ENCODE peak calls at places on chromosomes 2 and 18, in nine cellular contexts. One of them, this sample, is unnamed.

GRCh38 chr2:24885221-24886113 is 34.6 kb downstream of the ADCY3 start:
- DNase-seq in GM12891: no peak
- DNase-seq in vagina: peak
- DNase-seq in SK-N-SH: no peak
- DNase-seq in sigmoid colon: no peak
- DNase-seq in GM23338: no peak
- DNase-seq in breast epithelium: no peak
- DNase-seq in transverse colon: no peak
- DNase-seq in HepG2: no peak
- DNase-seq in this sample: no peak

GRCh38 chr2:196336715-196337617 is 165.6 kb upstream of the STK17B start:
- DNase-seq in HepG2: peak
- DNase-seq in sigmoid colon: no peak
- DNase-seq in GM23338: peak
- DNase-seq in GM12891: no peak
- DNase-seq in transverse colon: peak
- DNase-seq in SK-N-SH: peak
- DNase-seq in vagina: no peak
- DNase-seq in breast epithelium: no peak
- DNase-seq in this sample: no peak

GRCh38 chr2:113760400-113760799 is 4.0 kb upstream of the SLC35F5 start:
- DNase-seq in transverse colon: no peak
- DNase-seq in vagina: no peak
- DNase-seq in breast epithelium: no peak
- DNase-seq in GM23338: no peak
- DNase-seq in sigmoid colon: no peak
- DNase-seq in HepG2: no peak
- DNase-seq in GM12891: no peak
- DNase-seq in SK-N-SH: no peak
- DNase-seq in this sample: no peak

GRCh38 chr18:58671941-58672565 is 788 bp downstream of the MALT1 start:
- DNase-seq in sigmoid colon: no peak
- DNase-seq in GM12891: no peak
- DNase-seq in transverse colon: peak
- DNase-seq in vagina: no peak
- DNase-seq in HepG2: no peak
- DNase-seq in SK-N-SH: no peak
- DNase-seq in breast epithelium: no peak
- DNase-seq in GM23338: peak
- DNase-seq in this sample: no peak

GRCh38 chr2:100274566-100275199 is 47.6 kb downstream of the LONRF2 start:
- DNase-seq in GM23338: no peak
- DNase-seq in transverse colon: no peak
- DNase-seq in vagina: peak
- DNase-seq in breast epithelium: no peak
- DNase-seq in HepG2: no peak
- DNase-seq in SK-N-SH: no peak
- DNase-seq in GM12891: no peak
- DNase-seq in sigmoid colon: no peak
- DNase-seq in this sample: no peak

GRCh38 chr2:20525041-20526035 is 78.5 kb downstream of the RHOB start:
- DNase-seq in breast epithelium: no peak
- DNase-seq in SK-N-SH: no peak
- DNase-seq in vagina: no peak
- DNase-seq in GM23338: no peak
- DNase-seq in GM12891: peak
- DNase-seq in transverse colon: peak
- DNase-seq in sigmoid colon: peak
- DNase-seq in HepG2: peak
- DNase-seq in this sample: no peak

GRCh38 chr2:9764153-9764778 is 79.0 kb upstream of the TAF1B start:
- DNase-seq in GM12891: no peak
- DNase-seq in sigmoid colon: no peak
- DNase-seq in SK-N-SH: no peak
- DNase-seq in breast epithelium: peak
- DNase-seq in transverse colon: no peak
- DNase-seq in HepG2: no peak
- DNase-seq in GM23338: no peak
- DNase-seq in vagina: no peak
- DNase-seq in this sample: no peak

GRCh38 chr18:7918696-7919095 is 351.6 kb downstream of the PTPRM start:
- DNase-seq in GM12891: no peak
- DNase-seq in GM23338: no peak
- DNase-seq in sigmoid colon: no peak
- DNase-seq in HepG2: no peak
- DNase-seq in breast epithelium: no peak
- DNase-seq in SK-N-SH: no peak
- DNase-seq in transverse colon: no peak
- DNase-seq in vagina: no peak
- DNase-seq in this sample: no peak

GRCh38 chr2:191225690-191226089 is 19.5 kb upstream of the MYO1B start:
- DNase-seq in vagina: no peak
- DNase-seq in SK-N-SH: no peak
- DNase-seq in breast epithelium: no peak
- DNase-seq in GM23338: no peak
- DNase-seq in HepG2: no peak
- DNase-seq in sigmoid colon: no peak
- DNase-seq in transverse colon: no peak
- DNase-seq in GM12891: no peak
- DNase-seq in this sample: no peak

GRCh38 chr2:120938132-120938771 is 202.6 kb downstream of the GLI2 start:
- DNase-seq in GM23338: no peak
- DNase-seq in vagina: no peak
- DNase-seq in GM12891: no peak
- DNase-seq in breast epithelium: no peak
- DNase-seq in sigmoid colon: no peak
- DNase-seq in HepG2: peak
- DNase-seq in SK-N-SH: peak
- DNase-seq in transverse colon: no peak
- DNase-seq in this sample: no peak

GRCh38 chr2:85728883-85729824 is 24.6 kb upstream of the ATOH8 start:
- DNase-seq in HepG2: peak
- DNase-seq in GM23338: peak
- DNase-seq in breast epithelium: peak
- DNase-seq in GM12891: peak
- DNase-seq in SK-N-SH: peak
- DNase-seq in vagina: no peak
- DNase-seq in transverse colon: peak
- DNase-seq in sigmoid colon: peak
- DNase-seq in this sample: peak

GRCh38 chr2:27249891-27250651 is 12.8 kb downstream of the SLC30A3 start:
- DNase-seq in SK-N-SH: peak
- DNase-seq in breast epithelium: no peak
- DNase-seq in GM23338: peak
- DNase-seq in transverse colon: peak
- DNase-seq in GM12891: peak
- DNase-seq in sigmoid colon: no peak
- DNase-seq in HepG2: peak
- DNase-seq in vagina: no peak
- DNase-seq in this sample: peak

GRCh38 chr18:58135170-58135569 is 91.1 kb downstream of the NEDD4L start:
- DNase-seq in SK-N-SH: no peak
- DNase-seq in vagina: no peak
- DNase-seq in transverse colon: peak
- DNase-seq in breast epithelium: no peak
- DNase-seq in HepG2: peak
- DNase-seq in GM23338: no peak
- DNase-seq in GM12891: no peak
- DNase-seq in sigmoid colon: no peak
- DNase-seq in this sample: no peak

GRCh38 chr2:99727199-99727598 is 237.4 kb upstream of the REV1 start:
- DNase-seq in vagina: no peak
- DNase-seq in GM12891: no peak
- DNase-seq in GM23338: no peak
- DNase-seq in HepG2: no peak
- DNase-seq in sigmoid colon: no peak
- DNase-seq in transverse colon: no peak
- DNase-seq in SK-N-SH: no peak
- DNase-seq in breast epithelium: no peak
- DNase-seq in this sample: no peak

GRCh38 chr2:69997296-69998184 is 36.1 kb upstream of the ASPRV1 start:
- DNase-seq in vagina: no peak
- DNase-seq in HepG2: no peak
- DNase-seq in transverse colon: peak
- DNase-seq in breast epithelium: peak
- DNase-seq in GM23338: peak
- DNase-seq in sigmoid colon: no peak
- DNase-seq in GM12891: no peak
- DNase-seq in SK-N-SH: no peak
- DNase-seq in this sample: peak

GRCh38 chr2:121690095-121690494 is 40.8 kb upstream of the CLASP1 start:
- DNase-seq in GM12891: no peak
- DNase-seq in sigmoid colon: peak
- DNase-seq in transverse colon: no peak
- DNase-seq in breast epithelium: no peak
- DNase-seq in GM23338: no peak
- DNase-seq in SK-N-SH: no peak
- DNase-seq in HepG2: no peak
- DNase-seq in vagina: no peak
- DNase-seq in this sample: no peak

GRCh38 chr2:227848586-227848985 is 22.8 kb upstream of the DAW1 start:
- DNase-seq in HepG2: no peak
- DNase-seq in GM23338: peak
- DNase-seq in sigmoid colon: no peak
- DNase-seq in SK-N-SH: no peak
- DNase-seq in breast epithelium: no peak
- DNase-seq in vagina: no peak
- DNase-seq in GM12891: peak
- DNase-seq in transverse colon: peak
- DNase-seq in this sample: no peak

GRCh38 chr18:26574958-26575864 is 26.9 kb upstream of the KCTD1 start:
- DNase-seq in HepG2: peak
- DNase-seq in GM23338: peak
- DNase-seq in breast epithelium: peak
- DNase-seq in SK-N-SH: peak
- DNase-seq in sigmoid colon: peak
- DNase-seq in transverse colon: peak
- DNase-seq in vagina: no peak
- DNase-seq in GM12891: no peak
- DNase-seq in this sample: peak

DNA sequence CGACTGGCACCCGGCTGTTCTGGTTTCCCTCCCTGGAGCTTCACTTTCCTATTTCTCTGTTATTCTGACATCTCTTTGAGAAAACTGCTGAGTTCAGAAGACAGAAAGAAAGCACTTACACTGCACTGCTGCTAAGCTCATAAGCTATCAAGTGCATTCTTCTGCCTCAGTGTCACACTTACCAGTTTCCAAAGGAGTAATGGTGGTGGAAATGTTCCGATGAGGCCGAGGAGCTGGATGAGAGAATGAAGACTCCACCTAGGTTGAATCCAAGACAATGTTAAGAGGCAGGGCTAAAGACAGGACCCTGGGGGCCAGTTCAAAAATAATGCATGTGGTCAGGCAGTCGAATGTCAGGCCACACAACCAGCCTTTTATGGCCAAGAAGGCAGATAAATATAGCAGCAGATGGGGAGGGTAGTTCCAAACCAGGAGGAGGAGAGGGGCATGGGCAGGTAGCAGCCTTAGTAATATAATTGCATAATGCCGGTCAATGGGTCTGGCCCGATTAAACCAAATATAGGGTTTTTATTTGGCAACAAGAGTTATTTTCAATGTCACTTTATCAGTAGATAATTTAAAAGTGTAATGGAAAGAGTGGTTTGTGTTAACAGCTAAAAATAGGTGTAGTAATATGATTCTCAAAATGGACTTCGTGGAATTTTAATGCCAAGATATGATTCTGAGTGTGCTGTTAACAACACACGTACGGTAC is at the start of gene MYOM1:
- DNase-seq in HepG2: no peak
- DNase-seq in transverse colon: no peak
- DNase-seq in breast epithelium: no peak
- DNase-seq in vagina: no peak
- DNase-seq in sigmoid colon: no peak
- DNase-seq in GM12891: no peak
- DNase-seq in GM23338: no peak
- DNase-seq in SK-N-SH: no peak
- DNase-seq in this sample: no peak
- TF ChIP-seq POLR2AphosphoS5 in HepG2: no peak
- TF ChIP-seq POLR2AphosphoS5 in transverse colon: no peak
- TF ChIP-seq POLR2AphosphoS5 in breast epithelium: no peak
- TF ChIP-seq POLR2AphosphoS5 in vagina: no peak
- TF ChIP-seq POLR2AphosphoS5 in sigmoid colon: peak
- TF ChIP-seq POLR2AphosphoS5 in GM12891: no peak
- TF ChIP-seq POLR2AphosphoS5 in GM23338: no peak
- TF ChIP-seq POLR2AphosphoS5 in SK-N-SH: no peak
- TF ChIP-seq POLR2AphosphoS5 in this sample: no peak

DNA sequence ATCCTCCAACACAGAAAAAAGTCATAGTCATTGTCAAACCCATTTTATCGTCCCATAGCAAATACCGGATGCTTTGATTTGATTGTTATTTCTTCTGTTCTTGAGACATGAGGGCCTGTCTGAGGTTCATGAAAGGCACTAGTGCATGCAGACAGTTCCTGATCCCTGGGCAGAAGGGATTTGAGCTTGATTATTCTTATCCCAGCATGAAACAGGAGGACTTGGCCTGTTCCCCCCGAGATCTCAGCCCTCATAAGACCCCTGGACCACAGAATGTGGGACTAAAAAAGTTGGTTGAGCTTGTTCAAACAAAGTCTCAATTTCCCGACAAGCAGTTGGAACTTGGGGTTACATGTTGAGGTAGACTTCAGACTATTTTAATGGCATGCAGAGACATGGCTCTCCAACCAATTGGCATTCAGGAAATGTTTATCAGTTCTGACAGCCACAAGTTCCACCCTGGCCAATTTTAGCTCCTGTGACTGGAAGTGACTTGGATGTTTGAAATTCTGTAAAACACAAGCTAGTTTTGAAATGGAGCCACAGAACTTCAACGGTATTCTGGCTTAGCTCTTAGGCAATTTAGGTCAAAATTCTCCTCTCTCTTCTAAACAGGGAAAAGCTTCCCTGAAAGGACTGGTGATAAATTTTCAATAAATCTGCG is 366.9 kb upstream of the SLC14A2 start:
- DNase-seq in breast epithelium: no peak
- DNase-seq in vagina: no peak
- DNase-seq in transverse colon: no peak
- DNase-seq in SK-N-SH: no peak
- DNase-seq in GM23338: no peak
- DNase-seq in GM12891: no peak
- DNase-seq in HepG2: no peak
- DNase-seq in sigmoid colon: peak
- DNase-seq in this sample: no peak
- TF ChIP-seq POLR2AphosphoS5 in breast epithelium: no peak
- TF ChIP-seq POLR2AphosphoS5 in vagina: no peak
- TF ChIP-seq POLR2AphosphoS5 in transverse colon: peak
- TF ChIP-seq POLR2AphosphoS5 in SK-N-SH: peak
- TF ChIP-seq POLR2AphosphoS5 in GM23338: no peak
- TF ChIP-seq POLR2AphosphoS5 in GM12891: no peak
- TF ChIP-seq POLR2AphosphoS5 in HepG2: no peak
- TF ChIP-seq POLR2AphosphoS5 in sigmoid colon: peak
- TF ChIP-seq POLR2AphosphoS5 in this sample: no peak

GRCh38 chr2:237614151-237614720 is 13.2 kb upstream of the LRRFIP1 start:
- DNase-seq in vagina: no peak
- DNase-seq in GM23338: peak
- DNase-seq in sigmoid colon: no peak
- DNase-seq in transverse colon: no peak
- DNase-seq in GM12891: no peak
- DNase-seq in breast epithelium: no peak
- DNase-seq in SK-N-SH: no peak
- DNase-seq in HepG2: peak
- DNase-seq in this sample: no peak
- TF ChIP-seq POLR2AphosphoS5 in vagina: no peak
- TF ChIP-seq POLR2AphosphoS5 in GM23338: no peak
- TF ChIP-seq POLR2AphosphoS5 in sigmoid colon: no peak
- TF ChIP-seq POLR2AphosphoS5 in transverse colon: no peak
- TF ChIP-seq POLR2AphosphoS5 in GM12891: no peak
- TF ChIP-seq POLR2AphosphoS5 in breast epithelium: no peak
- TF ChIP-seq POLR2AphosphoS5 in SK-N-SH: peak
- TF ChIP-seq POLR2AphosphoS5 in HepG2: no peak
- TF ChIP-seq POLR2AphosphoS5 in this sample: no peak

GRCh38 chr2:105410554-105410953 is 11.7 kb upstream of the FHL2 start:
- DNase-seq in vagina: no peak
- DNase-seq in GM12891: no peak
- DNase-seq in GM23338: no peak
- DNase-seq in HepG2: no peak
- DNase-seq in breast epithelium: no peak
- DNase-seq in SK-N-SH: no peak
- DNase-seq in transverse colon: no peak
- DNase-seq in sigmoid colon: no peak
- DNase-seq in this sample: no peak
- TF ChIP-seq POLR2AphosphoS5 in vagina: no peak
- TF ChIP-seq POLR2AphosphoS5 in GM12891: no peak
- TF ChIP-seq POLR2AphosphoS5 in GM23338: no peak
- TF ChIP-seq POLR2AphosphoS5 in HepG2: no peak
- TF ChIP-seq POLR2AphosphoS5 in breast epithelium: no peak
- TF ChIP-seq POLR2AphosphoS5 in SK-N-SH: no peak
- TF ChIP-seq POLR2AphosphoS5 in transverse colon: no peak
- TF ChIP-seq POLR2AphosphoS5 in sigmoid colon: peak
- TF ChIP-seq POLR2AphosphoS5 in this sample: no peak

This sample was measured in spleen.